ENCODE peak calls at places on chromosomes 12 and 14, in five cellular contexts. P is hepatocyte, D is OCI-M1, X is NCI-H1694 treated with DMSO at 0.1 percent for 48 hours, N is NCI-H774. T is an unnamed sample.

GRCh38 chr12:26153421-26154154 is 28.8 kb upstream of the BHLHE41 start:
- DNase-seq in P (peak), D (peak), X (no peak), N (no peak), T (no peak)

GRCh38 chr14:33186656-33187055 is 248.0 kb downstream of the NPAS3 start:
- DNase-seq in P (no peak), D (no peak), X (peak), N (no peak), T (no peak)

GRCh38 chr12:92020983-92021664 is 124.5 kb downstream of the BTG1 start:
- DNase-seq in P (no peak), D (no peak), X (no peak), N (no peak), T (no peak)

GRCh38 chr12:52059582-52060497 is 8.6 kb downstream of the NR4A1 start:
- DNase-seq in P (peak), D (no peak), X (no peak), N (no peak), T (peak)

GRCh38 chr12:52783563-52784316 is 6.6 kb upstream of the KRT76 start:
- DNase-seq in P (no peak), D (no peak), X (no peak), N (no peak), T (no peak)

GRCh38 chr12:40141996-40142395 is 36.1 kb upstream of the SLC2A13 start:
- DNase-seq in P (no peak), D (no peak), X (no peak), N (no peak), T (no peak)

GRCh38 chr12:129657179-129657578 is 246.6 kb downstream of the TMEM132D start:
- DNase-seq in P (no peak), D (no peak), X (no peak), N (no peak), T (no peak)

GRCh38 chr12:114320910-114321309 is 85.0 kb downstream of the TBX5 start:
- DNase-seq in P (no peak), D (no peak), X (no peak), N (no peak), T (no peak)

GRCh38 chr12:96327346-96327745 is 72.9 kb downstream of the CDK17 start:
- DNase-seq in P (no peak), D (no peak), X (no peak), N (no peak), T (no peak)

GRCh38 chr12:26116829-26117228 is 8.0 kb downstream of the BHLHE41 start:
- DNase-seq in P (no peak), D (peak), X (no peak), N (no peak), T (no peak)

GRCh38 chr14:22737052-22737451 is 29.4 kb upstream of the OXA1L start:
- DNase-seq in P (no peak), D (peak), X (no peak), N (no peak), T (no peak)

GRCh38 chr12:120678572-120678971 is 8.4 kb upstream of the MLEC start:
- DNase-seq in P (no peak), D (no peak), X (no peak), N (no peak), T (no peak)

GRCh38 chr12:110853856-110854255 is 7.1 kb downstream of the CCDC63 start:
- DNase-seq in P (peak), D (no peak), X (peak), N (no peak), T (no peak)

GRCh38 chr12:46950116-46950515 is 124.3 kb upstream of the SLC38A4 start:
- DNase-seq in P (no peak), D (no peak), X (no peak), N (no peak), T (no peak)